ENCODE peak calls at places on chromosomes 5 and 9, in ten cellular contexts. One of them, this sample, is unnamed.
A peak's percentile ranks its signal among the peaks of the same experiment; 100 is the strongest.

GRCh38 chr9:80144856-80145255 is 573.1 kb downstream of the TLE4 start:
- DNase-seq in body of pancreas: no peak
- DNase-seq in effector memory CD4-positive, alpha-beta T cell: no peak
- DNase-seq in epithelial cell of esophagus: no peak
- DNase-seq in sigmoid colon: no peak
- DNase-seq in fibroblast of mammary gland: no peak
- DNase-seq in lower leg skin: no peak
- DNase-seq in right cardiac atrium: no peak
- DNase-seq in ovary: no peak
- DNase-seq in prostate gland: no peak
- DNase-seq in this sample: no peak

GRCh38 chr5:62617943-62618342 is 39.3 kb downstream of the LRRC70 start:
- DNase-seq in body of pancreas: no peak
- DNase-seq in effector memory CD4-positive, alpha-beta T cell: no peak
- DNase-seq in epithelial cell of esophagus: no peak
- DNase-seq in sigmoid colon: no peak
- DNase-seq in fibroblast of mammary gland: no peak
- DNase-seq in lower leg skin: no peak
- DNase-seq in right cardiac atrium: no peak
- DNase-seq in ovary: no peak
- DNase-seq in prostate gland: no peak
- DNase-seq in this sample: no peak

GRCh38 chr5:95928724-95929253 is 32.9 kb downstream of the ELL2 start:
- DNase-seq in body of pancreas: no peak
- DNase-seq in effector memory CD4-positive, alpha-beta T cell: no peak
- DNase-seq in epithelial cell of esophagus: peak; percentile 52
- DNase-seq in sigmoid colon: no peak
- DNase-seq in fibroblast of mammary gland: no peak
- DNase-seq in lower leg skin: no peak
- DNase-seq in right cardiac atrium: no peak
- DNase-seq in ovary: no peak
- DNase-seq in prostate gland: no peak
- DNase-seq in this sample: no peak

GRCh38 chr9:354453-354852 is 139.8 kb downstream of the DOCK8 start:
- DNase-seq in body of pancreas: no peak
- DNase-seq in effector memory CD4-positive, alpha-beta T cell: no peak
- DNase-seq in epithelial cell of esophagus: no peak
- DNase-seq in sigmoid colon: no peak
- DNase-seq in fibroblast of mammary gland: no peak
- DNase-seq in lower leg skin: no peak
- DNase-seq in right cardiac atrium: no peak
- DNase-seq in ovary: no peak
- DNase-seq in prostate gland: no peak
- DNase-seq in this sample: no peak

GRCh38 chr9:125574136-125574877 is 132.7 kb downstream of the MAPKAP1 start:
- DNase-seq in body of pancreas: no peak
- DNase-seq in effector memory CD4-positive, alpha-beta T cell: no peak
- DNase-seq in epithelial cell of esophagus: no peak
- DNase-seq in sigmoid colon: no peak
- DNase-seq in fibroblast of mammary gland: no peak
- DNase-seq in lower leg skin: no peak
- DNase-seq in right cardiac atrium: no peak
- DNase-seq in ovary: no peak
- DNase-seq in prostate gland: no peak
- DNase-seq in this sample: no peak

GRCh38 chr9:134644715-134645606 is 3.4 kb downstream of the COL5A1 start:
- DNase-seq in body of pancreas: peak; percentile 35
- DNase-seq in effector memory CD4-positive, alpha-beta T cell: no peak
- DNase-seq in epithelial cell of esophagus: peak; percentile 3
- DNase-seq in sigmoid colon: peak; percentile 93
- DNase-seq in fibroblast of mammary gland: peak; percentile 99
- DNase-seq in lower leg skin: peak; percentile 80
- DNase-seq in right cardiac atrium: peak; percentile 83
- DNase-seq in ovary: peak; percentile 85
- DNase-seq in prostate gland: peak; percentile 76
- DNase-seq in this sample: peak; percentile 96

GRCh38 chr9:33167949-33168535 is 906 bp upstream of the B4GALT1 start:
- DNase-seq in body of pancreas: no peak
- DNase-seq in effector memory CD4-positive, alpha-beta T cell: no peak
- DNase-seq in epithelial cell of esophagus: no peak
- DNase-seq in sigmoid colon: peak; percentile 80
- DNase-seq in fibroblast of mammary gland: no peak
- DNase-seq in lower leg skin: no peak
- DNase-seq in right cardiac atrium: no peak
- DNase-seq in ovary: no peak
- DNase-seq in prostate gland: no peak
- DNase-seq in this sample: no peak

GRCh38 chr5:142360607-142361120 is 35.8 kb upstream of the SPRY4 start:
- DNase-seq in body of pancreas: peak; percentile 66
- DNase-seq in effector memory CD4-positive, alpha-beta T cell: no peak
- DNase-seq in epithelial cell of esophagus: peak; percentile 40
- DNase-seq in sigmoid colon: peak; percentile 53
- DNase-seq in fibroblast of mammary gland: peak; percentile 80
- DNase-seq in lower leg skin: no peak
- DNase-seq in right cardiac atrium: no peak
- DNase-seq in ovary: no peak
- DNase-seq in prostate gland: no peak
- DNase-seq in this sample: peak; percentile 55

DNA sequence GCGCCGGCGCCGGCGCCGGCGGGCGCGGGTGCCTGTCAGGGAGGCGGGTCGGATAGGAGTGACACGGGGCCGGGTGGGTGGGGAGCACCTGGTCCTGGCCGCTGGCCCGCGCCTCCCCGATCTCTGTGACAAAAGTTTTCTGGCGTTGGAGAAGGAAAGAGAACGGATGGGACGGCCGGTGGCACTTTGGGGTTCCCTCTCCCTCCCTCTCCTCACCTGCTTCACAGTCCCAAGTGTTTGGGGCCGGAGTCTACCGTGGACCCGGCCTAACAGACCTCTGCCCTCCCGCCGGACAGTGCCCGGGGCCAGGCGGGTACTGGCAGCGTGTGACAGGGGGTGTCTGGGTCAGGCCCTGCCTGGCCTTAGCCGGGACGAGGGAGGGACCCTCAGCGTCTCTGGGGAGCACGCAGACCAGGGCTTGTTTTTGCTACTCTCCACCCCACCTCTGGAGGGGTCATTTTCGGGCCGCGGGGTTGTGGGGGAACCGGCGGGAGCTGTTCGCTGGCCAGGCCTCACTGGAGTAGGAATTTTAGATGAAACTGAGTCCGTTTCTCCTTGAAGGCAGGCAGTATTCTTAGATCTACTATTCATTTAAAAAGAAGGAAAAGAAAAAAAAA is 1.7 kb downstream of the PRDM6 start:
- DNase-seq in body of pancreas: no peak
- DNase-seq in effector memory CD4-positive, alpha-beta T cell: no peak
- DNase-seq in epithelial cell of esophagus: no peak
- DNase-seq in sigmoid colon: no peak
- DNase-seq in fibroblast of mammary gland: no peak
- DNase-seq in lower leg skin: no peak
- DNase-seq in right cardiac atrium: peak; percentile 15
- DNase-seq in ovary: no peak
- DNase-seq in prostate gland: no peak
- DNase-seq in this sample: no peak
- H3K4me3 ChIP-seq in body of pancreas: no peak overlapping the region
- H3K4me3 ChIP-seq in effector memory CD4-positive, alpha-beta T cell: no peak overlapping the region
- H3K4me3 ChIP-seq in epithelial cell of esophagus: no peak overlapping the region
- H3K4me3 ChIP-seq in sigmoid colon: peak overlapping the region; percentile 78
- H3K4me3 ChIP-seq in fibroblast of mammary gland: peak overlapping the region; percentile 17
- H3K4me3 ChIP-seq in lower leg skin: no peak overlapping the region
- H3K4me3 ChIP-seq in right cardiac atrium: peak overlapping the region; percentile 81
- H3K4me3 ChIP-seq in ovary: peak overlapping the region; percentile 54
- H3K4me3 ChIP-seq in prostate gland: peak overlapping the region; percentile 40
- H3K4me3 ChIP-seq in this sample: peak overlapping the region; percentile 42

GRCh38 chr5:36726767-36727166 is 120.4 kb downstream of the SLC1A3 start:
- DNase-seq in body of pancreas: no peak
- DNase-seq in effector memory CD4-positive, alpha-beta T cell: no peak
- DNase-seq in epithelial cell of esophagus: no peak
- DNase-seq in sigmoid colon: no peak
- DNase-seq in fibroblast of mammary gland: no peak
- DNase-seq in lower leg skin: no peak
- DNase-seq in right cardiac atrium: no peak
- DNase-seq in ovary: no peak
- DNase-seq in prostate gland: no peak
- DNase-seq in this sample: no peak

GRCh38 chr5:36722913-36723312 is 116.5 kb downstream of the SLC1A3 start:
- DNase-seq in body of pancreas: no peak
- DNase-seq in effector memory CD4-positive, alpha-beta T cell: no peak
- DNase-seq in epithelial cell of esophagus: no peak
- DNase-seq in sigmoid colon: no peak
- DNase-seq in fibroblast of mammary gland: peak; percentile 26
- DNase-seq in lower leg skin: no peak
- DNase-seq in right cardiac atrium: no peak
- DNase-seq in ovary: no peak
- DNase-seq in prostate gland: no peak
- DNase-seq in this sample: no peak

GRCh38 chr5:36723921-36724320 is 117.5 kb downstream of the SLC1A3 start:
- DNase-seq in body of pancreas: no peak
- DNase-seq in effector memory CD4-positive, alpha-beta T cell: no peak
- DNase-seq in epithelial cell of esophagus: no peak
- DNase-seq in sigmoid colon: no peak
- DNase-seq in fibroblast of mammary gland: no peak
- DNase-seq in lower leg skin: no peak
- DNase-seq in right cardiac atrium: no peak
- DNase-seq in ovary: no peak
- DNase-seq in prostate gland: no peak
- DNase-seq in this sample: no peak

GRCh38 chr5:36726317-36726716 is 119.9 kb downstream of the SLC1A3 start:
- DNase-seq in body of pancreas: no peak
- DNase-seq in effector memory CD4-positive, alpha-beta T cell: no peak
- DNase-seq in epithelial cell of esophagus: no peak
- DNase-seq in sigmoid colon: no peak
- DNase-seq in fibroblast of mammary gland: no peak
- DNase-seq in lower leg skin: no peak
- DNase-seq in right cardiac atrium: no peak
- DNase-seq in ovary: no peak
- DNase-seq in prostate gland: no peak
- DNase-seq in this sample: no peak

GRCh38 chr5:36724429-36725332 is 118.3 kb downstream of the SLC1A3 start:
- DNase-seq in body of pancreas: no peak
- DNase-seq in effector memory CD4-positive, alpha-beta T cell: no peak
- DNase-seq in epithelial cell of esophagus: peak; percentile 11
- DNase-seq in sigmoid colon: no peak
- DNase-seq in fibroblast of mammary gland: peak; percentile 5
- DNase-seq in lower leg skin: peak; percentile 36
- DNase-seq in right cardiac atrium: peak; percentile 26
- DNase-seq in ovary: no peak
- DNase-seq in prostate gland: no peak
- DNase-seq in this sample: no peak
- H3K4me3 ChIP-seq in body of pancreas: no peak overlapping the region
- H3K4me3 ChIP-seq in effector memory CD4-positive, alpha-beta T cell: peak overlapping the region; percentile 24
- H3K4me3 ChIP-seq in epithelial cell of esophagus: no peak overlapping the region
- H3K4me3 ChIP-seq in sigmoid colon: no peak overlapping the region
- H3K4me3 ChIP-seq in fibroblast of mammary gland: no peak overlapping the region
- H3K4me3 ChIP-seq in lower leg skin: no peak overlapping the region
- H3K4me3 ChIP-seq in right cardiac atrium: no peak overlapping the region
- H3K4me3 ChIP-seq in ovary: no peak overlapping the region
- H3K4me3 ChIP-seq in prostate gland: no peak overlapping the region
- H3K4me3 ChIP-seq in this sample: no peak overlapping the region

DNA sequence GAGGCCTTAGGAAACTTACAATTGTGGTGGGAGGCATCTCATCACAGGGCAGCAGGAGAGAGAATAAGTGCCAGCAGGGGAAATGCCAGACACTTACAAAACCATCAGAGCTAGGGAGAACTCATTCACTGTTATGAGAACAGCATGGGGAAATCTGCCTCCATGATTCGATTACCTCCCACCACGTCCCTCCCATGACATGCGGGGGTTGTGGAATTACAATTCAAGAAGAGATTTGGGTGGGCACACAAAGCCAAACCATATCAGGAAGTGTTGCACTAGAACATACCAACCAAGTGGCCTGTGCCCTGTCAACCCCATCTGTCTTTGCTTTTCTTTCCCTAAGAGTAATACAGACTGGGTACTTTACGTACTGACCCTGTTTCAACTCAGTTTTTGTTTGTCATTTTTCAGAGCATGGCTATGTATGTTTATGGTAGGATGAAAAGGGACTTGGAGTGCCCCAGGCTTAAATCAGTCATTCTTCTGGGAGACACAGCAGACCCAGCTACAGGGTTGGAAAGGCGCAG is 58.3 kb upstream of the TGFBR1 start:
- DNase-seq in body of pancreas: no peak
- DNase-seq in effector memory CD4-positive, alpha-beta T cell: no peak
- DNase-seq in epithelial cell of esophagus: no peak
- DNase-seq in sigmoid colon: no peak
- DNase-seq in fibroblast of mammary gland: no peak
- DNase-seq in lower leg skin: no peak
- DNase-seq in right cardiac atrium: no peak
- DNase-seq in ovary: no peak
- DNase-seq in prostate gland: no peak
- DNase-seq in this sample: no peak
- H3K4me3 ChIP-seq in body of pancreas: no peak overlapping the region
- H3K4me3 ChIP-seq in effector memory CD4-positive, alpha-beta T cell: no peak overlapping the region
- H3K4me3 ChIP-seq in epithelial cell of esophagus: no peak overlapping the region
- H3K4me3 ChIP-seq in sigmoid colon: no peak overlapping the region
- H3K4me3 ChIP-seq in fibroblast of mammary gland: no peak overlapping the region
- H3K4me3 ChIP-seq in lower leg skin: no peak overlapping the region
- H3K4me3 ChIP-seq in right cardiac atrium: no peak overlapping the region
- H3K4me3 ChIP-seq in ovary: no peak overlapping the region
- H3K4me3 ChIP-seq in prostate gland: no peak overlapping the region
- H3K4me3 ChIP-seq in this sample: no peak overlapping the region

GRCh38 chr9:107342762-107343161 is 59.7 kb downstream of the RAD23B start:
- DNase-seq in body of pancreas: no peak
- DNase-seq in effector memory CD4-positive, alpha-beta T cell: no peak
- DNase-seq in epithelial cell of esophagus: no peak
- DNase-seq in sigmoid colon: no peak
- DNase-seq in fibroblast of mammary gland: no peak
- DNase-seq in lower leg skin: no peak
- DNase-seq in right cardiac atrium: no peak
- DNase-seq in ovary: no peak
- DNase-seq in prostate gland: no peak
- DNase-seq in this sample: no peak

GRCh38 chr9:107338911-107339659 is 56.0 kb downstream of the RAD23B start:
- DNase-seq in body of pancreas: no peak
- DNase-seq in effector memory CD4-positive, alpha-beta T cell: no peak
- DNase-seq in epithelial cell of esophagus: no peak
- DNase-seq in sigmoid colon: no peak
- DNase-seq in fibroblast of mammary gland: no peak
- DNase-seq in lower leg skin: no peak
- DNase-seq in right cardiac atrium: no peak
- DNase-seq in ovary: no peak
- DNase-seq in prostate gland: no peak
- DNase-seq in this sample: no peak

GRCh38 chr9:107336718-107337360 is 53.8 kb downstream of the RAD23B start:
- DNase-seq in body of pancreas: peak; percentile 78
- DNase-seq in effector memory CD4-positive, alpha-beta T cell: no peak
- DNase-seq in epithelial cell of esophagus: peak; percentile 94
- DNase-seq in sigmoid colon: no peak
- DNase-seq in fibroblast of mammary gland: peak; percentile 87
- DNase-seq in lower leg skin: peak; percentile 71
- DNase-seq in right cardiac atrium: no peak
- DNase-seq in ovary: no peak
- DNase-seq in prostate gland: peak; percentile 93
- DNase-seq in this sample: no peak

GRCh38 chr9:107337676-107338590 is 54.9 kb downstream of the RAD23B start:
- DNase-seq in body of pancreas: peak; percentile 19
- DNase-seq in effector memory CD4-positive, alpha-beta T cell: no peak
- DNase-seq in epithelial cell of esophagus: no peak
- DNase-seq in sigmoid colon: no peak
- DNase-seq in fibroblast of mammary gland: peak; percentile 74
- DNase-seq in lower leg skin: no peak
- DNase-seq in right cardiac atrium: no peak
- DNase-seq in ovary: no peak
- DNase-seq in prostate gland: peak; percentile 38
- DNase-seq in this sample: no peak

DNA sequence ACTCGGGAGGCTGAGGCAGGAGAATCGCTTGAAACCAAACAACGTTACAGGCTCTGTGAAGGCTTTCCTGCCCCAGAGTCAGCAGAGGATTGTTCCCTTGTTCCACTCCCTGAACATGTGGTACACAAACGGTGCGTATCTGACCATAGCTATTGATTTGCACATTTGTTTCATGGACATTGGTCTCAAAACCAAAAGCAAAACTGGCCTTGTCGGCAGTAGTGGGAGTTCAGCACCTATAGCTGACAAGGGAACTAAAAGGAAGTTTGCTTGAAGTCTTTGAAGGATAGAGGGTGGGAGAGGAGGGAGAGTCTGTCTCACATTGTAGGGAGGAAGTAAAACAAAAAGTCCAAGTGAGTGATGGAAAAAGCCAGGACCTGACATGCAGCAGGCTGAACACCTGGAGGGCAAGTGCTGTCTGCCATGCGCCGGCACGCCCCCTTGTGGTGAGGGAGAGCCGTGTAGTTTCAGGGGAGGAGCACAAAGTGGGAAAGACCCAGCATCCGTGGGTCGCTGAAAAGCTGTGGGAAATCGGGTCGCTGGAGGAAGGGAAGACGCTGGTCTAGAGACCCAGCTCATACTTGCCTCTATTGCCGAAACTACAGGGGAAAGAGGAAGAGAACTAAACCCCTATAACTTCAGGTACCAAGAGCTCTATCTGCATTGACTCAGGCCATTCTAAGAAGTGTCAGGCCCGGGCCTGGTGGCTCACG is 58.0 kb downstream of the RAD23B start:
- DNase-seq in body of pancreas: peak; percentile 83
- DNase-seq in effector memory CD4-positive, alpha-beta T cell: peak; percentile 53
- DNase-seq in epithelial cell of esophagus: peak; percentile 89
- DNase-seq in sigmoid colon: peak; percentile 83
- DNase-seq in fibroblast of mammary gland: peak; percentile 63
- DNase-seq in lower leg skin: peak; percentile 67
- DNase-seq in right cardiac atrium: peak; percentile 69
- DNase-seq in ovary: peak; percentile 56
- DNase-seq in prostate gland: peak; percentile 74
- DNase-seq in this sample: no peak
- H3K4me3 ChIP-seq in body of pancreas: no peak overlapping the region
- H3K4me3 ChIP-seq in effector memory CD4-positive, alpha-beta T cell: no peak overlapping the region
- H3K4me3 ChIP-seq in epithelial cell of esophagus: no peak overlapping the region
- H3K4me3 ChIP-seq in sigmoid colon: no peak overlapping the region
- H3K4me3 ChIP-seq in fibroblast of mammary gland: no peak overlapping the region
- H3K4me3 ChIP-seq in lower leg skin: no peak overlapping the region
- H3K4me3 ChIP-seq in right cardiac atrium: no peak overlapping the region
- H3K4me3 ChIP-seq in ovary: no peak overlapping the region
- H3K4me3 ChIP-seq in prostate gland: no peak overlapping the region
- H3K4me3 ChIP-seq in this sample: no peak overlapping the region